ENCODE peak calls at places on chromosomes 1 and 21, in six cellular contexts. K is left ventricle myocardium inferior, V is HFF-Myc, G is endothelial cell, W is uterus, L is GM10248. J is an unnamed sample.

GRCh38 chr1:117607471-117607870 is 1.6 kb downstream of the TENT5C start:
- DNase-seq in W (peak), L (no peak), G (no peak), V (no peak), K (no peak), J (peak)

GRCh38 chr1:219419135-219419534 is 193.8 kb downstream of the ZC3H11B start:
- DNase-seq in W (no peak), G (no peak), K (no peak), V (no peak), L (no peak), J (no peak)

GRCh38 chr1:67149179-67149770 is 14.5 kb upstream of the C1orf141 start:
- DNase-seq in V (peak), L (peak), K (peak), W (peak), G (peak), J (peak)

GRCh38 chr1:59057211-59057694 is 239.6 kb upstream of the FGGY start:
- DNase-seq in L (no peak), V (peak), G (peak), K (peak), W (peak), J (no peak)

GRCh38 chr1:203937678-203938330 is 76.4 kb downstream of the SNRPE start:
- DNase-seq in G (no peak), V (no peak), L (no peak), K (no peak), W (no peak), J (no peak)

GRCh38 chr1:9281071-9281827 is 11.4 kb upstream of the SPSB1 start:
- DNase-seq in L (no peak), V (no peak), G (no peak), W (no peak), K (no peak), J (no peak)

GRCh38 chr21:33128538-33128937 is 58.6 kb downstream of the OLIG1 start:
- DNase-seq in K (no peak), L (no peak), G (no peak), V (no peak), W (no peak), J (no peak)

GRCh38 chr1:33029209-33029608 is 7.5 kb downstream of the AK2 start:
- DNase-seq in L (no peak), G (no peak), V (no peak), W (no peak), K (no peak), J (no peak)

GRCh38 chr1:150152772-150153461 is 3.2 kb downstream of the PLEKHO1 start:
- DNase-seq in G (no peak), K (no peak), V (no peak), W (peak), L (no peak), J (no peak)

GRCh38 chr1:3623441-3624150 is 1.2 kb upstream of the TPRG1L start:
- DNase-seq in V (no peak), K (no peak), G (no peak), L (no peak), W (no peak), J (no peak)

GRCh38 chr1:172298146-172298545 is 122.3 kb upstream of the C1orf105 start:
- DNase-seq in K (no peak), G (no peak), V (no peak), W (no peak), L (no peak), J (no peak)

GRCh38 chr1:1318131-1318652 is 6.3 kb downstream of the INTS11 start:
- DNase-seq in K (peak), L (no peak), W (peak), G (no peak), V (peak), J (no peak)

DNA sequence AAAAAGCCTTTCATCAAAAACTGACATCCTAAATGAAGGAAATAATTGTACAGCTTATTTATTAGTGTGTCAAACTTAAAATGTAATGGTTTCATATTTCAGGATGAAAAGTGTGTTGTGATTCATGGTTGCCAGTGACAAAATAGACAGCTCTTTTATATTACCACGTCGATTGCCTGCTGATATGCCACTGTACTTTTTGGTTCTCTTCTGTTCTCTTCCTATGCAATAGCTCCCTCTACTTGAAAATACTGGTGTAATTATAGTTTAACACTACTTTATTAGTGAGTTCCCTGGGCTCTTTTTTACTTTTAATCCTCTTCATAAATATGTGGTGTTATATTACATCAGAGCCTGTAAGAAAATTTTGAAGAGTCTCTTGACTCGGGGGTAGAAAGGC is 111.3 kb downstream of the PATJ start:
- DNase-seq in V (peak), G (no peak), W (no peak), L (no peak), K (no peak), J (no peak)
- TF ChIP-seq CTCF in V (no peak), G (no peak), W (no peak), L (no peak), K (peak), J (no peak)

GRCh38 chr1:101088431-101088830 is 62.8 kb upstream of the DPH5 start:
- DNase-seq in W (no peak), K (no peak), V (no peak), L (no peak), G (no peak), J (no peak)
- TF ChIP-seq CTCF in W (no peak), K (no peak), V (no peak), L (no peak), G (no peak), J (no peak)

GRCh38 chr1:152398812-152399698 is 15.0 kb downstream of the CRNN start:
- DNase-seq in K (no peak), W (no peak), V (no peak), G (peak), L (peak), J (no peak)
- TF ChIP-seq CTCF in K (peak), W (no peak), V (no peak), G (peak), L (peak), J (no peak)

GRCh38 chr1:226034482-226034881 is 28.0 kb upstream of the H3-3A start:
- DNase-seq in G (no peak), V (peak), L (no peak), K (peak), W (peak), J (no peak)

GRCh38 chr1:226033599-226034390 is 28.7 kb upstream of the H3-3A start:
- DNase-seq in V (no peak), K (no peak), W (no peak), L (no peak), G (no peak), J (no peak)

GRCh38 chr1:226041419-226041818 is 21.1 kb upstream of the H3-3A start:
- DNase-seq in G (no peak), W (no peak), V (no peak), L (no peak), K (no peak), J (no peak)

GRCh38 chr1:226038661-226039060 is 23.9 kb upstream of the H3-3A start:
- DNase-seq in G (no peak), K (no peak), W (no peak), L (no peak), V (no peak), J (no peak)

DNA sequence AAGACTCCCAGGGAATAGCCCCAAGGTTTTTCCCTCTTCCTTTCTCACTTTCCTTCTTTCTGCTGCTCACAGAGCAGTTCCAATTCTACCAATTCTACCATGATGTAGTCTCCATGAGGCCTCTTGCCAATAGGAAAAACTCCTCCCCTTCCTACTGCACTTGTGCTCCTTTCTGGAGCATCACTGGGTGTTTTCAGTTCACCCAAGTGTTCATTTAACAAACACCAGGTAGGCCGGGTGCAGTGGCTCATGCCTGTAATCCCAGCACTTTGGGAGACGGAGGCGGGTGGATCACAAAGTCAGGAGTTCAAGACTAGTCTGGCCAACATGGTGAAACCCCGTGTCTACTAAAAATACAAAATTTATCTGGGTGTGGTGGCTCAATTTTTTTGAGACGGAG is 26.6 kb upstream of the H3-3A start:
- DNase-seq in W (no peak), G (no peak), K (no peak), L (no peak), V (no peak), J (no peak)
- TF ChIP-seq CTCF in W (no peak), G (no peak), K (no peak), L (no peak), V (no peak), J (no peak)

GRCh38 chr21:36929622-36930021 is 36.8 kb downstream of the HLCS start:
- DNase-seq in K (no peak), L (no peak), W (no peak), G (no peak), V (no peak), J (no peak)
- TF ChIP-seq CTCF in K (no peak), L (no peak), W (no peak), G (peak), V (peak), J (no peak)

GRCh38 chr1:39266269-39266668 is 61.8 kb downstream of the MACF1 start:
- DNase-seq in V (no peak), W (no peak), L (no peak), K (no peak), G (no peak), J (no peak)
- TF ChIP-seq CTCF in V (peak), W (peak), L (peak), K (no peak), G (no peak), J (no peak)

GRCh38 chr1:182599339-182599738 is 4.8 kb downstream of the RGS16 start:
- DNase-seq in V (no peak), G (peak), K (no peak), L (no peak), W (no peak), J (no peak)
- TF ChIP-seq CTCF in V (peak), G (peak), K (peak), L (peak), W (no peak), J (no peak)

GRCh38 chr1:75861831-75862230 is 65.1 kb downstream of the MSH4 start:
- DNase-seq in W (no peak), K (no peak), G (no peak), V (no peak), L (no peak), J (no peak)
- TF ChIP-seq CTCF in W (no peak), K (no peak), G (no peak), V (no peak), L (no peak), J (no peak)

J was measured in activated B cell treated with CpG ODN at 0.5 μM for 24 hours.